ENCODE peak calls at places on chromosomes 1 and 21, in nine cellular contexts. M is A549, N is osteocyte, H is AG10803, S is LHCN-M2, T is fibroblast of pulmonary artery, O is NAMALWA, Z is OCI-LY7, F is DMS153. B is an unnamed sample.
A peak's percentile ranks its signal among the peaks of the same experiment; 100 is the strongest.

GRCh38 chr1:93446837-93447451 is 974 bp upstream of the FNBP1L start:
- DNase-seq in M (peak; percentile 6), N (no peak), H (no peak), S (no peak), T (peak; percentile 15), O (no peak), Z (no peak), F (peak; percentile 80), B (peak; percentile 21)

GRCh38 chr1:43440358-43440757 is 13.4 kb downstream of the HYI start:
- DNase-seq in M (no peak), N (no peak), H (no peak), S (no peak), T (no peak), O (no peak), Z (no peak), F (peak; percentile 95), B (no peak)

GRCh38 chr1:21335750-21336168 is 45.5 kb upstream of the ECE1 start:
- DNase-seq in M (no peak), N (peak; percentile 92), H (no peak), S (no peak), T (no peak), O (no peak), Z (no peak), F (peak; percentile 84), B (no peak)

GRCh38 chr1:201016211-201016651 is 7.3 kb downstream of the KIF21B start:
- DNase-seq in M (no peak), N (no peak), H (peak; percentile 12), S (peak; percentile 29), T (peak; percentile 38), O (no peak), Z (no peak), F (peak; percentile 64), B (peak; percentile 51)

GRCh38 chr1:19151537-19151936 is 58.5 kb downstream of the UBR4 start:
- DNase-seq in M (no peak), N (no peak), H (no peak), S (no peak), T (no peak), O (no peak), Z (no peak), F (no peak), B (no peak)

GRCh38 chr21:41684381-41685245 is 82.2 kb downstream of the RIPK4 start:
- DNase-seq in M (peak; percentile 40), N (no peak), H (peak; percentile 66), S (peak; percentile 79), T (peak; percentile 62), O (no peak), Z (no peak), F (no peak), B (peak; percentile 70)

GRCh38 chr1:26626994-26627393 is 68.8 kb upstream of the ARID1A start:
- DNase-seq in M (no peak), N (no peak), H (peak; percentile 65), S (no peak), T (peak; percentile 30), O (no peak), Z (no peak), F (no peak), B (peak; percentile 74)

GRCh38 chr1:214899908-214900470 is 182.5 kb upstream of the KCNK2 start:
- DNase-seq in M (peak; percentile 10), N (no peak), H (peak; percentile 90), S (peak; percentile 8), T (peak; percentile 2), O (no peak), Z (no peak), F (no peak), B (peak; percentile 39)

GRCh38 chr1:228334954-228335353 is 71.7 kb downstream of the TRIM11 start:
- DNase-seq in M (no peak), N (peak; percentile 84), H (no peak), S (no peak), T (no peak), O (no peak), Z (no peak), F (no peak), B (no peak)

GRCh38 chr1:32028746-32029145 is 15.1 kb downstream of the KHDRBS1 start:
- DNase-seq in M (no peak), N (no peak), H (no peak), S (no peak), T (no peak), O (no peak), Z (no peak), F (no peak), B (peak; percentile 25)

GRCh38 chr1:37477198-37477931 is 3.0 kb downstream of the ZC3H12A start:
- DNase-seq in M (no peak), N (no peak), H (peak; percentile 45), S (no peak), T (peak; percentile 76), O (peak; percentile 76), Z (peak; percentile 63), F (peak; percentile 27), B (peak; percentile 65)

GRCh38 chr21:22871692-22872091 is 1873.5 kb downstream of the NCAM2 start:
- DNase-seq in M (no peak), N (no peak), H (no peak), S (no peak), T (no peak), O (no peak), Z (no peak), F (no peak), B (no peak)

GRCh38 chr21:41316200-41316599 is 401 bp upstream of the FAM3B start:
- DNase-seq in M (no peak), N (no peak), H (no peak), S (no peak), T (no peak), O (no peak), Z (no peak), F (no peak), B (no peak)

GRCh38 chr1:25675729-25676476 is 59.3 kb downstream of the MAN1C1 start:
- DNase-seq in M (no peak), N (no peak), H (no peak), S (no peak), T (no peak), O (no peak), Z (peak; percentile 81), F (peak; percentile 35), B (no peak)

GRCh38 chr21:41598561-41599511 is 90.9 kb upstream of the TMPRSS2 start:
- DNase-seq in M (no peak), N (no peak), H (no peak), S (no peak), T (no peak), O (peak; percentile 10), Z (peak; percentile 20), F (peak; percentile 36), B (no peak)

GRCh38 chr1:47991187-47991586 is 6.0 kb downstream of the TRABD2B start:
- DNase-seq in M (no peak), N (no peak), H (peak; percentile 30), S (no peak), T (peak; percentile 5), O (no peak), Z (no peak), F (no peak), B (peak; percentile 64)

GRCh38 chr1:229643996-229644748 is 18.1 kb downstream of the URB2 start:
- DNase-seq in M (no peak), N (no peak), H (peak; percentile 53), S (peak; percentile 24), T (no peak), O (peak; percentile 29), Z (peak; percentile 58), F (no peak), B (no peak)

GRCh38 chr1:56056438-56057312 is 522.7 kb downstream of the PLPP3 start:
- DNase-seq in M (no peak), N (no peak), H (peak; percentile 84), S (peak; percentile 64), T (peak; percentile 55), O (no peak), Z (no peak), F (no peak), B (peak; percentile 83)

GRCh38 chr1:14304381-14304865 is 294.1 kb upstream of the KAZN start:
- DNase-seq in M (no peak), N (no peak), H (peak; percentile 90), S (peak; percentile 59), T (no peak), O (no peak), Z (no peak), F (no peak), B (peak; percentile 69)

GRCh38 chr1:187762109-187762508 is 933.4 kb downstream of the PLA2G4A start:
- DNase-seq in M (no peak), N (no peak), H (no peak), S (peak; percentile 6), T (no peak), O (no peak), Z (no peak), F (no peak), B (no peak)

GRCh38 chr21:25541042-25541441 is 66.2 kb downstream of the MRPL39 start:
- DNase-seq in M (no peak), N (no peak), H (no peak), S (no peak), T (no peak), O (no peak), Z (no peak), F (no peak), B (no peak)

GRCh38 chr1:1345860-1346500 is 3.2 kb downstream of the DVL1 start:
- DNase-seq in M (no peak), N (no peak), H (no peak), S (no peak), T (no peak), O (no peak), Z (no peak), F (no peak), B (no peak)

GRCh38 chr1:180167021-180167701 is 12.5 kb downstream of the QSOX1 start:
- DNase-seq in M (no peak), N (no peak), H (no peak), S (no peak), T (peak; percentile 38), O (no peak), Z (no peak), F (no peak), B (no peak)

GRCh38 chr1:243447342-243447741 is 191.5 kb downstream of the SDCCAG8 start:
- DNase-seq in M (no peak), N (no peak), H (peak; percentile 84), S (peak; percentile 62), T (peak; percentile 74), O (no peak), Z (no peak), F (no peak), B (peak; percentile 83)

GRCh38 chr1:53642215-53642555 is 96.8 kb downstream of the GLIS1 start:
- DNase-seq in M (no peak), N (no peak), H (no peak), S (no peak), T (no peak), O (no peak), Z (no peak), F (no peak), B (no peak)

GRCh38 chr1:169193191-169193850 is 86.8 kb downstream of the ATP1B1 start:
- DNase-seq in M (no peak), N (no peak), H (peak; percentile 7), S (peak; percentile 29), T (peak; percentile 61), O (no peak), Z (no peak), F (no peak), B (no peak)

GRCh38 chr1:45306319-45306718 is 20.4 kb upstream of the HPDL start:
- DNase-seq in M (no peak), N (peak; percentile 38), H (peak; percentile 17), S (peak; percentile 59), T (no peak), O (peak; percentile 47), Z (peak; percentile 70), F (no peak), B (peak; percentile 67)

GRCh38 chr1:112935474-112936289 is 20.3 kb downstream of the SLC16A1 start:
- DNase-seq in M (peak; percentile 38), N (no peak), H (peak; percentile 81), S (peak; percentile 53), T (peak; percentile 81), O (no peak), Z (peak; percentile 22), F (no peak), B (peak; percentile 77)

GRCh38 chr1:154908937-154909336 is 27.6 kb downstream of the PMVK start:
- DNase-seq in M (no peak), N (no peak), H (no peak), S (no peak), T (no peak), O (no peak), Z (no peak), F (no peak), B (no peak)

GRCh38 chr21:42632771-42633690 is 20.4 kb upstream of the PDE9A start:
- DNase-seq in M (no peak), N (no peak), H (no peak), S (no peak), T (no peak), O (no peak), Z (no peak), F (no peak), B (no peak)

GRCh38 chr1:230842801-230843200 is 25.5 kb downstream of the C1orf198 start:
- DNase-seq in M (no peak), N (no peak), H (no peak), S (no peak), T (no peak), O (no peak), Z (no peak), F (no peak), B (no peak)

B was measured in GM23248.